ENCODE peak calls at places on chromosomes 16 and 17, in seven cellular contexts. One of them, this sample, is unnamed.

GRCh38 chr16:1920727-1921155 is 2.5 kb upstream of the HS3ST6 start:
- DNase-seq in T1000: no peak
- DNase-seq in CD4-positive, alpha-beta T cell: no peak
- DNase-seq in H9: peak
- DNase-seq in coronary artery: no peak
- DNase-seq in breast epithelium: no peak
- DNase-seq in epithelial cell of esophagus: no peak
- DNase-seq in this sample: peak

GRCh38 chr16:14366974-14367707 is 262.9 kb downstream of the PARN start:
- DNase-seq in T1000: no peak
- DNase-seq in CD4-positive, alpha-beta T cell: no peak
- DNase-seq in H9: no peak
- DNase-seq in coronary artery: no peak
- DNase-seq in breast epithelium: no peak
- DNase-seq in epithelial cell of esophagus: no peak
- DNase-seq in this sample: no peak

GRCh38 chr16:85206472-85207356 is 94.4 kb upstream of the CIBAR2 start:
- DNase-seq in T1000: no peak
- DNase-seq in CD4-positive, alpha-beta T cell: no peak
- DNase-seq in H9: no peak
- DNase-seq in coronary artery: no peak
- DNase-seq in breast epithelium: peak
- DNase-seq in epithelial cell of esophagus: no peak
- DNase-seq in this sample: peak

GRCh38 chr17:48791128-48792032 is 25.6 kb downstream of the TTLL6 start:
- DNase-seq in T1000: no peak
- DNase-seq in CD4-positive, alpha-beta T cell: no peak
- DNase-seq in H9: peak
- DNase-seq in coronary artery: no peak
- DNase-seq in breast epithelium: peak
- DNase-seq in epithelial cell of esophagus: peak
- DNase-seq in this sample: peak

GRCh38 chr17:80210348-80211108 is 9.6 kb downstream of the SGSH start:
- DNase-seq in T1000: no peak
- DNase-seq in CD4-positive, alpha-beta T cell: no peak
- DNase-seq in H9: no peak
- DNase-seq in coronary artery: no peak
- DNase-seq in breast epithelium: no peak
- DNase-seq in epithelial cell of esophagus: no peak
- DNase-seq in this sample: no peak

GRCh38 chr16:13568803-13569202 is 351.2 kb upstream of the ERCC4 start:
- DNase-seq in T1000: no peak
- DNase-seq in CD4-positive, alpha-beta T cell: no peak
- DNase-seq in H9: no peak
- DNase-seq in coronary artery: no peak
- DNase-seq in breast epithelium: no peak
- DNase-seq in epithelial cell of esophagus: no peak
- DNase-seq in this sample: peak

GRCh38 chr17:50259484-50260324 is 14.6 kb upstream of the TMEM92 start:
- DNase-seq in T1000: no peak
- DNase-seq in CD4-positive, alpha-beta T cell: no peak
- DNase-seq in H9: peak
- DNase-seq in coronary artery: peak
- DNase-seq in breast epithelium: peak
- DNase-seq in epithelial cell of esophagus: no peak
- DNase-seq in this sample: no peak

GRCh38 chr16:30535777-30536190 is 1.1 kb upstream of the ZNF747 start:
- DNase-seq in T1000: no peak
- DNase-seq in CD4-positive, alpha-beta T cell: peak
- DNase-seq in H9: peak
- DNase-seq in coronary artery: peak
- DNase-seq in breast epithelium: peak
- DNase-seq in epithelial cell of esophagus: peak
- DNase-seq in this sample: peak

GRCh38 chr17:47611372-47612350 is 38.1 kb upstream of the KPNB1 start:
- DNase-seq in T1000: no peak
- DNase-seq in CD4-positive, alpha-beta T cell: no peak
- DNase-seq in H9: no peak
- DNase-seq in coronary artery: no peak
- DNase-seq in breast epithelium: no peak
- DNase-seq in epithelial cell of esophagus: no peak
- DNase-seq in this sample: no peak

GRCh38 chr17:32769846-32770245 is 107.1 kb downstream of the MYO1D start:
- DNase-seq in T1000: no peak
- DNase-seq in CD4-positive, alpha-beta T cell: no peak
- DNase-seq in H9: no peak
- DNase-seq in coronary artery: no peak
- DNase-seq in breast epithelium: no peak
- DNase-seq in epithelial cell of esophagus: peak
- DNase-seq in this sample: peak

GRCh38 chr16:50917941-50918340 is 176.1 kb downstream of the CYLD start:
- DNase-seq in T1000: no peak
- DNase-seq in CD4-positive, alpha-beta T cell: no peak
- DNase-seq in H9: no peak
- DNase-seq in coronary artery: no peak
- DNase-seq in breast epithelium: no peak
- DNase-seq in epithelial cell of esophagus: no peak
- DNase-seq in this sample: no peak

This sample was measured in GM23338.